ENCODE peak calls at places on chromosome 5, in nine cellular contexts. One of them, this sample, is unnamed.

GRCh38 chr5:61771062-61771461 is 439.0 kb downstream of the ZSWIM6 start:
- DNase-seq in suprapubic skin: no peak
- DNase-seq in transverse colon: no peak
- DNase-seq in HL-60: no peak
- DNase-seq in stomach: no peak
- DNase-seq in HepG2: no peak
- DNase-seq in sigmoid colon: no peak
- DNase-seq in GM23338: no peak
- DNase-seq in spleen: no peak
- DNase-seq in this sample: no peak

GRCh38 chr5:110105692-110106091 is 416.0 kb downstream of the MAN2A1 start:
- DNase-seq in suprapubic skin: no peak
- DNase-seq in transverse colon: no peak
- DNase-seq in HL-60: no peak
- DNase-seq in stomach: peak
- DNase-seq in HepG2: peak
- DNase-seq in sigmoid colon: peak
- DNase-seq in GM23338: no peak
- DNase-seq in spleen: no peak
- DNase-seq in this sample: no peak

GRCh38 chr5:31916327-31916726 is 257.8 kb downstream of the GOLPH3 start:
- DNase-seq in suprapubic skin: peak
- DNase-seq in transverse colon: no peak
- DNase-seq in HL-60: no peak
- DNase-seq in stomach: no peak
- DNase-seq in HepG2: no peak
- DNase-seq in sigmoid colon: no peak
- DNase-seq in GM23338: no peak
- DNase-seq in spleen: no peak
- DNase-seq in this sample: no peak

GRCh38 chr5:110288766-110289165 is 437.7 kb downstream of the TMEM232 start:
- DNase-seq in suprapubic skin: no peak
- DNase-seq in transverse colon: no peak
- DNase-seq in HL-60: no peak
- DNase-seq in stomach: no peak
- DNase-seq in HepG2: no peak
- DNase-seq in sigmoid colon: no peak
- DNase-seq in GM23338: no peak
- DNase-seq in spleen: no peak
- DNase-seq in this sample: no peak

GRCh38 chr5:148585988-148586387 is 68.3 kb downstream of the HTR4 start:
- DNase-seq in suprapubic skin: no peak
- DNase-seq in transverse colon: no peak
- DNase-seq in HL-60: no peak
- DNase-seq in stomach: no peak
- DNase-seq in HepG2: no peak
- DNase-seq in sigmoid colon: no peak
- DNase-seq in GM23338: peak
- DNase-seq in spleen: no peak
- DNase-seq in this sample: no peak

GRCh38 chr5:177409043-177409801 is at the start of gene F12:
- DNase-seq in suprapubic skin: no peak
- DNase-seq in transverse colon: no peak
- DNase-seq in HL-60: no peak
- DNase-seq in stomach: no peak
- DNase-seq in HepG2: peak
- DNase-seq in sigmoid colon: no peak
- DNase-seq in GM23338: no peak
- DNase-seq in spleen: no peak
- DNase-seq in this sample: no peak

GRCh38 chr5:81779125-81779934 is 28.4 kb upstream of the SSBP2 start:
- DNase-seq in suprapubic skin: no peak
- DNase-seq in transverse colon: peak
- DNase-seq in HL-60: no peak
- DNase-seq in stomach: peak
- DNase-seq in HepG2: no peak
- DNase-seq in sigmoid colon: peak
- DNase-seq in GM23338: no peak
- DNase-seq in spleen: peak
- DNase-seq in this sample: no peak

GRCh38 chr5:31435730-31436129 is 96.2 kb downstream of the DROSHA start:
- DNase-seq in suprapubic skin: no peak
- DNase-seq in transverse colon: no peak
- DNase-seq in HL-60: no peak
- DNase-seq in stomach: no peak
- DNase-seq in HepG2: no peak
- DNase-seq in sigmoid colon: no peak
- DNase-seq in GM23338: no peak
- DNase-seq in spleen: no peak
- DNase-seq in this sample: no peak

GRCh38 chr5:178418471-178419010 is 171.7 kb downstream of the COL23A1 start:
- DNase-seq in suprapubic skin: peak
- DNase-seq in transverse colon: no peak
- DNase-seq in HL-60: no peak
- DNase-seq in stomach: no peak
- DNase-seq in HepG2: no peak
- DNase-seq in sigmoid colon: peak
- DNase-seq in GM23338: no peak
- DNase-seq in spleen: no peak
- DNase-seq in this sample: no peak

GRCh38 chr5:83955916-83956315 is 235.3 kb upstream of the HAPLN1 start:
- DNase-seq in suprapubic skin: no peak
- DNase-seq in transverse colon: no peak
- DNase-seq in HL-60: no peak
- DNase-seq in stomach: no peak
- DNase-seq in HepG2: no peak
- DNase-seq in sigmoid colon: no peak
- DNase-seq in GM23338: no peak
- DNase-seq in spleen: no peak
- DNase-seq in this sample: no peak

GRCh38 chr5:17398439-17398838 is 99.6 kb upstream of the TAF11L2 start:
- DNase-seq in suprapubic skin: no peak
- DNase-seq in transverse colon: no peak
- DNase-seq in HL-60: no peak
- DNase-seq in stomach: no peak
- DNase-seq in HepG2: no peak
- DNase-seq in sigmoid colon: no peak
- DNase-seq in GM23338: no peak
- DNase-seq in spleen: no peak
- DNase-seq in this sample: peak

GRCh38 chr5:60446917-60447316 is 253.0 kb downstream of the DEPDC1B start:
- DNase-seq in suprapubic skin: no peak
- DNase-seq in transverse colon: no peak
- DNase-seq in HL-60: no peak
- DNase-seq in stomach: no peak
- DNase-seq in HepG2: peak
- DNase-seq in sigmoid colon: no peak
- DNase-seq in GM23338: no peak
- DNase-seq in spleen: no peak
- DNase-seq in this sample: no peak

GRCh38 chr5:123951204-123951977 is 439.4 kb downstream of the CSNK1G3 start:
- DNase-seq in suprapubic skin: no peak
- DNase-seq in transverse colon: no peak
- DNase-seq in HL-60: no peak
- DNase-seq in stomach: no peak
- DNase-seq in HepG2: no peak
- DNase-seq in sigmoid colon: no peak
- DNase-seq in GM23338: no peak
- DNase-seq in spleen: no peak
- DNase-seq in this sample: no peak

GRCh38 chr5:541888-542692 is 17.8 kb upstream of the SLC9A3 start:
- DNase-seq in suprapubic skin: peak
- DNase-seq in transverse colon: peak
- DNase-seq in HL-60: no peak
- DNase-seq in stomach: no peak
- DNase-seq in HepG2: no peak
- DNase-seq in sigmoid colon: peak
- DNase-seq in GM23338: no peak
- DNase-seq in spleen: peak
- DNase-seq in this sample: no peak

DNA sequence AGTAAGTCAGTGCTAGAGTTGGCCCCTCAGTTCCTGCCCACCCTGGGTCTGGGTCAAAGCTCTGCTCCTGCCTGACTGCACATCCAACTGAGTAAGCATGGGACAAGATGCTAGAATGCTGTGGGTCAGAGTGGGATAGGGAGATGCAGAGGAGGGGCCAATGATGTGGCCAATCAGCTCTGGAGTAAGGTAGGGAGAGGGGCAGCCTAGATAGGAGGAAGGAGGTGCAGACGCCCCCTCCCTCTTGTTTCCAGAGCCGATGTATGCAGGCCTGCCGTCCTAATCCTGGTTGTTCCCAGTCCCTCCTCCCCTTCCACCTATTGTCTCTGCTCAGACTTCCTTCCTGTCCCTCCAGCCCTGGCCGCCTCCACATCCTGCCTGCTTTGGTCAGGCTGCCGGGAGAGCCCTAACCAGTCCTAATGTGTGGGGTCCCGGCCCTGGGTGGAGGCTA is 1.3 kb downstream of the ARAP3 start:
- DNase-seq in suprapubic skin: no peak
- DNase-seq in transverse colon: peak
- DNase-seq in HL-60: no peak
- DNase-seq in stomach: no peak
- DNase-seq in HepG2: peak
- DNase-seq in sigmoid colon: no peak
- DNase-seq in GM23338: peak
- DNase-seq in spleen: no peak
- DNase-seq in this sample: no peak
- TF ChIP-seq POLR2AphosphoS5 in suprapubic skin: no peak
- TF ChIP-seq POLR2AphosphoS5 in transverse colon: no peak
- TF ChIP-seq POLR2AphosphoS5 in HL-60: no peak
- TF ChIP-seq POLR2AphosphoS5 in stomach: no peak
- TF ChIP-seq POLR2AphosphoS5 in HepG2: no peak
- TF ChIP-seq POLR2AphosphoS5 in sigmoid colon: no peak
- TF ChIP-seq POLR2AphosphoS5 in GM23338: peak
- TF ChIP-seq POLR2AphosphoS5 in spleen: peak
- TF ChIP-seq POLR2AphosphoS5 in this sample: peak

DNA sequence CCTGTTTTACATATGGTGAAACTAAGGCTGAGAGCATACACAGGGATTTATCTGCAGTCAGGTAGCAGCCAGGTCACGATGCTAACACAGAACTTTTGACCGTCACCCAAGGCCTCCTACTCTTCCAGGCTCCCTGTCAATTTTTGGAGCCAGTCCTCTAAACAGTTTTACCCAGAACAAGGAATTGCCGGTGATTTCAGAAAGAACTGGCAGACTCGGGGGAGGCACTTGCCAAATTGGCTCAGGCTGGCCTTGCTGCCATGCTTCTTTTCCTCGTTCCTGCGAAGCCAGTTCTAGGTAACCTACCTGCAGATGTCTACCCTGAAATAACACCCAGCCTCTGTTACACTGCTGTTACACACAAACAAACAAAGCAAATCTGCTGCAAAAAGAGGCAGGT is 21.2 kb downstream of the GRIA1 start:
- DNase-seq in suprapubic skin: no peak
- DNase-seq in transverse colon: no peak
- DNase-seq in HL-60: no peak
- DNase-seq in stomach: no peak
- DNase-seq in HepG2: no peak
- DNase-seq in sigmoid colon: no peak
- DNase-seq in GM23338: no peak
- DNase-seq in spleen: no peak
- DNase-seq in this sample: peak
- TF ChIP-seq CTCF in suprapubic skin: no peak
- TF ChIP-seq CTCF in transverse colon: no peak
- TF ChIP-seq CTCF in HL-60: no peak
- TF ChIP-seq CTCF in stomach: no peak
- TF ChIP-seq CTCF in HepG2: no peak
- TF ChIP-seq CTCF in sigmoid colon: no peak
- TF ChIP-seq CTCF in GM23338: no peak
- TF ChIP-seq CTCF in spleen: no peak
- TF ChIP-seq CTCF in this sample: no peak

GRCh38 chr5:129410488-129410887 is 49.6 kb upstream of the ADAMTS19 start:
- DNase-seq in suprapubic skin: no peak
- DNase-seq in transverse colon: no peak
- DNase-seq in HL-60: no peak
- DNase-seq in stomach: no peak
- DNase-seq in HepG2: no peak
- DNase-seq in sigmoid colon: no peak
- DNase-seq in GM23338: peak
- DNase-seq in spleen: no peak
- DNase-seq in this sample: no peak
- TF ChIP-seq POLR2AphosphoS5 in suprapubic skin: no peak
- TF ChIP-seq POLR2AphosphoS5 in transverse colon: no peak
- TF ChIP-seq POLR2AphosphoS5 in HL-60: no peak
- TF ChIP-seq POLR2AphosphoS5 in stomach: no peak
- TF ChIP-seq POLR2AphosphoS5 in HepG2: no peak
- TF ChIP-seq POLR2AphosphoS5 in sigmoid colon: no peak
- TF ChIP-seq POLR2AphosphoS5 in GM23338: no peak
- TF ChIP-seq POLR2AphosphoS5 in spleen: no peak
- TF ChIP-seq POLR2AphosphoS5 in this sample: no peak

GRCh38 chr5:167827766-167828165 is 463.7 kb upstream of the WWC1 start:
- DNase-seq in suprapubic skin: no peak
- DNase-seq in transverse colon: no peak
- DNase-seq in HL-60: no peak
- DNase-seq in stomach: no peak
- DNase-seq in HepG2: no peak
- DNase-seq in sigmoid colon: no peak
- DNase-seq in GM23338: no peak
- DNase-seq in spleen: no peak
- DNase-seq in this sample: no peak
- TF ChIP-seq CTCF in suprapubic skin: no peak
- TF ChIP-seq CTCF in transverse colon: no peak
- TF ChIP-seq CTCF in HL-60: no peak
- TF ChIP-seq CTCF in stomach: no peak
- TF ChIP-seq CTCF in HepG2: no peak
- TF ChIP-seq CTCF in sigmoid colon: no peak
- TF ChIP-seq CTCF in GM23338: no peak
- TF ChIP-seq CTCF in spleen: no peak
- TF ChIP-seq CTCF in this sample: no peak